ENCODE peak calls at places on chromosome 10, in eight cellular contexts. P is cardiac muscle cell, K is nucleus accumbens, I is stomach, T is transverse colon, O is IMR-90, F is occipital lobe, Z is A172. M is an unnamed sample.

GRCh38 chr10:75681334-75681733 is 249.9 kb downstream of the LRMDA start:
- DNase-seq in I (no peak), K (no peak), P (no peak), T (no peak), F (no peak), O (no peak), Z (no peak), M (no peak)

GRCh38 chr10:124083740-124084397 is 9.5 kb downstream of the CHST15 start:
- DNase-seq in T (no peak), P (no peak), I (no peak), K (no peak), O (no peak), F (no peak), Z (no peak), M (no peak)

GRCh38 chr10:58189269-58189668 is 78.4 kb downstream of the IPMK start:
- DNase-seq in O (peak), P (peak), F (no peak), Z (no peak), K (no peak), I (no peak), T (no peak), M (no peak)

GRCh38 chr10:123761666-123762230 is 95.6 kb downstream of the GPR26 start:
- DNase-seq in T (no peak), F (no peak), I (no peak), K (no peak), Z (no peak), P (no peak), O (no peak), M (no peak)

GRCh38 chr10:62270020-62270419 is 1.4 kb upstream of the RTKN2 start:
- DNase-seq in O (no peak), F (no peak), Z (no peak), I (no peak), K (no peak), T (no peak), P (no peak), M (no peak)

GRCh38 chr10:69839696-69840345 is 38.1 kb downstream of the COL13A1 start:
- DNase-seq in Z (peak), O (peak), P (peak), K (no peak), F (no peak), T (no peak), I (no peak), M (no peak)

GRCh38 chr10:125123363-125124113 is 36.8 kb downstream of the CTBP2 start:
- DNase-seq in I (peak), P (no peak), Z (peak), T (peak), O (peak), F (peak), K (peak), M (peak)

GRCh38 chr10:71372882-71373495 is 23.7 kb upstream of the CDH23 start:
- DNase-seq in O (no peak), Z (no peak), F (no peak), I (no peak), K (no peak), T (no peak), P (no peak), M (no peak)

GRCh38 chr10:63633677-63634487 is 112.7 kb downstream of the REEP3 start:
- DNase-seq in Z (peak), I (no peak), F (no peak), T (no peak), P (peak), O (peak), K (peak), M (no peak)

GRCh38 chr10:116765549-116766162 is 23.3 kb upstream of the HSPA12A start:
- DNase-seq in T (peak), Z (no peak), F (no peak), K (peak), I (no peak), P (no peak), O (no peak), M (no peak)

GRCh38 chr10:31157125-31157983 is 125.7 kb upstream of the ZNF438 start:
- DNase-seq in P (no peak), I (no peak), F (peak), T (peak), K (peak), Z (no peak), O (peak), M (peak)

GRCh38 chr10:97796651-97797050 is 24.9 kb upstream of the SFRP5 start:
- DNase-seq in F (no peak), I (no peak), T (no peak), K (no peak), O (no peak), Z (peak), P (no peak), M (no peak)

GRCh38 chr10:44965104-44965503 is 5.5 kb downstream of the RASSF4 start:
- DNase-seq in I (no peak), O (no peak), K (no peak), T (no peak), Z (no peak), F (no peak), P (no peak), M (no peak)

GRCh38 chr10:18545626-18546025 is 105.8 kb downstream of the NSUN6 start:
- DNase-seq in Z (no peak), I (no peak), F (no peak), O (peak), P (no peak), T (no peak), K (no peak), M (no peak)

GRCh38 chr10:13334556-13334955 is 13.5 kb downstream of the SEPHS1 start:
- DNase-seq in I (no peak), T (no peak), F (no peak), P (no peak), Z (no peak), K (no peak), O (no peak), M (no peak)

GRCh38 chr10:121628859-121629258 is 30.6 kb upstream of the FGFR2 start:
- DNase-seq in T (no peak), F (no peak), O (no peak), I (no peak), Z (no peak), P (no peak), K (no peak), M (no peak)

GRCh38 chr10:69332278-69333010 is 54.1 kb downstream of the HK1 start:
- DNase-seq in Z (no peak), T (peak), I (peak), P (no peak), K (no peak), F (no peak), O (no peak), M (no peak)

GRCh38 chr10:110010076-110011069 is 2.6 kb downstream of the ADD3 start:
- DNase-seq in I (no peak), O (peak), K (no peak), Z (no peak), T (no peak), F (no peak), P (no peak), M (no peak)

GRCh38 chr10:25604591-25604990 is 329.4 kb upstream of the MYO3A start:
- DNase-seq in I (no peak), P (no peak), Z (no peak), K (no peak), T (no peak), F (no peak), O (no peak), M (no peak)

GRCh38 chr10:75956624-75957023 is 525.2 kb downstream of the LRMDA start:
- DNase-seq in K (no peak), F (no peak), T (no peak), P (no peak), I (no peak), O (peak), Z (peak), M (no peak)

GRCh38 chr10:88728107-88728763 is 22.2 kb downstream of the LIPK start:
- DNase-seq in T (peak), O (no peak), K (no peak), P (no peak), Z (no peak), F (no peak), I (no peak), M (no peak)

GRCh38 chr10:129656642-129657041 is 189.6 kb downstream of the MGMT start:
- DNase-seq in F (no peak), O (no peak), I (no peak), K (no peak), T (no peak), Z (no peak), P (no peak), M (no peak)

GRCh38 chr10:89283174-89283987 is 18.5 kb upstream of the IFIT2 start:
- DNase-seq in O (peak), P (no peak), I (no peak), T (no peak), Z (peak), K (no peak), F (no peak), M (no peak)

GRCh38 chr10:75034714-75035258 is 76.7 kb upstream of the SAMD8 start:
- DNase-seq in O (no peak), T (no peak), Z (no peak), F (no peak), K (no peak), P (no peak), I (no peak), M (no peak)

GRCh38 chr10:123655763-123656162 is 10.4 kb upstream of the GPR26 start:
- DNase-seq in P (no peak), Z (no peak), F (no peak), I (no peak), K (no peak), O (no peak), T (no peak), M (peak)

GRCh38 chr10:129972145-129972965 is 8.3 kb upstream of the EBF3 start:
- DNase-seq in O (no peak), I (no peak), T (no peak), K (no peak), F (no peak), Z (no peak), P (peak), M (no peak)

GRCh38 chr10:101513733-101514132 is 74.3 kb downstream of the POLL start:
- DNase-seq in Z (no peak), K (no peak), I (no peak), T (no peak), P (no peak), O (no peak), F (no peak), M (no peak)

M was measured in dorsolateral prefrontal cortex.